ENCODE peak calls at places on chromosomes 6 and 20, in eight cellular contexts. F is H1, H is ovary, Q is tibial nerve, S is breast epithelium, B is heart left ventricle, Y is sigmoid colon, E is right lobe of liver. U is an unnamed sample.

GRCh38 chr6:27242589-27243265 is 4.8 kb upstream of the PRSS16 start:
- DNase-seq in S (no peak), Y (no peak), Q (no peak), H (no peak), B (no peak), F (no peak), E (no peak), U (no peak)

GRCh38 chr20:34042286-34042685 is 48.6 kb downstream of the RALY start:
- DNase-seq in Y (no peak), H (no peak), E (no peak), Q (no peak), F (no peak), B (no peak), S (no peak), U (no peak)

GRCh38 chr6:144265390-144265789 is 19.7 kb upstream of the UTRN start:
- DNase-seq in E (no peak), S (no peak), F (no peak), H (no peak), B (no peak), Q (no peak), Y (no peak), U (no peak)

GRCh38 chr6:54029187-54029586 is 82.1 kb upstream of the MLIP start:
- DNase-seq in S (no peak), B (no peak), Q (no peak), F (no peak), E (no peak), Y (no peak), H (no peak), U (no peak)

GRCh38 chr20:15673206-15673605 is 900.0 kb downstream of the KIF16B start:
- DNase-seq in Q (no peak), B (no peak), F (no peak), Y (no peak), H (no peak), E (no peak), S (no peak), U (no peak)

GRCh38 chr6:48307583-48307982 is 196.6 kb upstream of the PTCHD4 start:
- DNase-seq in Y (no peak), S (no peak), F (no peak), H (no peak), E (no peak), B (no peak), Q (no peak), U (no peak)

GRCh38 chr6:42898891-42899361 is 16.9 kb upstream of the PTCRA start:
- DNase-seq in Y (peak; percentile 85), F (no peak), H (peak; percentile 58), E (peak; percentile 71), B (no peak), Q (peak; percentile 49), S (no peak), U (peak; percentile 79)

GRCh38 chr20:38617011-38617829 is 15.6 kb downstream of the ARHGAP40 start:
- DNase-seq in S (no peak), E (no peak), B (no peak), Y (no peak), Q (no peak), H (no peak), F (no peak), U (no peak)

GRCh38 chr6:122995930-122996796 is at the start of gene CLVS2:
- DNase-seq in H (no peak), B (peak; percentile 63), F (peak; percentile 33), E (no peak), S (no peak), Y (peak; percentile 64), Q (no peak), U (peak; percentile 22)

GRCh38 chr6:33901822-33902816 is 98.3 kb upstream of the MLN start:
- DNase-seq in B (no peak), Y (no peak), F (no peak), H (no peak), Q (no peak), E (no peak), S (no peak), U (no peak)

GRCh38 chr6:33903579-33903978 is 99.8 kb upstream of the MLN start:
- DNase-seq in E (no peak), Q (no peak), B (no peak), F (no peak), S (no peak), H (no peak), Y (no peak), U (no peak)

GRCh38 chr6:33905081-33905609 is 101.3 kb upstream of the MLN start:
- DNase-seq in Y (no peak), E (no peak), B (no peak), H (no peak), F (no peak), Q (no peak), S (no peak), U (no peak)

GRCh38 chr6:33906413-33906812 is 102.6 kb upstream of the MLN start:
- DNase-seq in E (peak; percentile 91), B (no peak), Q (no peak), H (no peak), Y (no peak), F (no peak), S (peak; percentile 52), U (no peak)

GRCh38 chr6:33904050-33904827 is 100.4 kb upstream of the MLN start:
- DNase-seq in Q (no peak), B (no peak), Y (no peak), E (no peak), F (no peak), H (no peak), S (peak; percentile 19), U (peak; percentile 35)
- TF ChIP-seq POLR2A in Q (no peak), B (no peak), Y (no peak), E (no peak), F (no peak), H (no peak), S (no peak), U (no peak)

DNA sequence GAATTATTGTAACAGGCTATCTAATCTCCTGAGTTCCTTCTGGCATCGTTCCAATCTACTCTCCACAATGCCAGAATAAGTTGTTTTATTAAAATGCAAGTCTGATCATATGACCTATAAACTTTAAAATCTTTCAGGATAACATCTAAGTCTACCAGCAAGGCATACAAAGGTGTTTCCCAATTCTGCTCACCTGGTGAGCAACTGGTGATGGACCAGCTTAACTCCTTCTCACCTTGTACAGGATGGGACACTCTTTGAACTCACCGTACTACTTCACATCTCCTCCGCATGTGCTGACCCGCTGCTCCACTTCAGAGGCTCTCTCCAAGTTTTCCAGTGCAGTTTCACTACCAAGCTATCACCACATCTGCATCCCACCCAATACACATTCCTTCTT is 7.8 kb downstream of the CD164 start:
- DNase-seq in B (no peak), H (no peak), Y (no peak), S (no peak), F (no peak), Q (no peak), E (no peak), U (no peak)
- TF ChIP-seq POLR2A in B (no peak), H (no peak), Y (no peak), S (no peak), F (no peak), Q (no peak), E (no peak), U (no peak)

GRCh38 chr20:25058051-25058796 is at the start of gene ACSS1:
- DNase-seq in F (no peak), E (peak; percentile 69), H (peak; percentile 62), B (peak; percentile 87), Q (peak; percentile 43), Y (peak; percentile 88), S (peak; percentile 33), U (peak; percentile 76)

GRCh38 chr20:25055711-25056492 is 2.0 kb downstream of the ACSS1 start:
- DNase-seq in S (no peak), B (no peak), E (no peak), Q (no peak), Y (peak; percentile 63), H (peak; percentile 57), F (no peak), U (peak; percentile 57)

GRCh38 chr20:25058797-25059486 is 1.0 kb upstream of the ACSS1 start:
- DNase-seq in F (no peak), Y (peak; percentile 81), E (no peak), H (no peak), S (no peak), Q (no peak), B (peak; percentile 65), U (peak; percentile 30)

GRCh38 chr20:25056601-25057233 is 1.2 kb downstream of the ACSS1 start:
- DNase-seq in Y (peak; percentile 71), F (no peak), Q (no peak), H (no peak), B (peak; percentile 80), E (no peak), S (no peak), U (no peak)

GRCh38 chr20:25057234-25058050 is 497 bp downstream of the ACSS1 start:
- DNase-seq in F (no peak), B (peak; percentile 90), H (peak; percentile 58), S (no peak), Q (peak; percentile 52), Y (peak; percentile 90), E (peak; percentile 84), U (peak; percentile 80)
- TF ChIP-seq POLR2A in F (no peak), B (no peak), H (peak; percentile 34), S (peak; percentile 16), Q (peak; percentile 39), Y (peak; percentile 36), E (peak; percentile 39), U (peak; percentile 46)

GRCh38 chr6:33203443-33204164 is 851 bp upstream of the HSD17B8 start:
- DNase-seq in H (no peak), Q (no peak), Y (no peak), E (peak; percentile 29), F (no peak), B (no peak), S (no peak), U (no peak)

GRCh38 chr6:33206027-33206863 is 1.8 kb downstream of the HSD17B8 start:
- DNase-seq in S (no peak), Q (no peak), Y (no peak), E (peak; percentile 10), B (no peak), F (no peak), H (no peak), U (no peak)

GRCh38 chr6:33205172-33206026 is 944 bp downstream of the HSD17B8 start:
- DNase-seq in E (peak; percentile 35), B (no peak), H (no peak), S (no peak), F (no peak), Y (peak; percentile 58), Q (no peak), U (no peak)

GRCh38 chr6:33204165-33204414 is 365 bp upstream of the HSD17B8 start:
- DNase-seq in Q (no peak), H (no peak), F (no peak), E (peak; percentile 36), S (no peak), Y (no peak), B (no peak), U (no peak)

DNA sequence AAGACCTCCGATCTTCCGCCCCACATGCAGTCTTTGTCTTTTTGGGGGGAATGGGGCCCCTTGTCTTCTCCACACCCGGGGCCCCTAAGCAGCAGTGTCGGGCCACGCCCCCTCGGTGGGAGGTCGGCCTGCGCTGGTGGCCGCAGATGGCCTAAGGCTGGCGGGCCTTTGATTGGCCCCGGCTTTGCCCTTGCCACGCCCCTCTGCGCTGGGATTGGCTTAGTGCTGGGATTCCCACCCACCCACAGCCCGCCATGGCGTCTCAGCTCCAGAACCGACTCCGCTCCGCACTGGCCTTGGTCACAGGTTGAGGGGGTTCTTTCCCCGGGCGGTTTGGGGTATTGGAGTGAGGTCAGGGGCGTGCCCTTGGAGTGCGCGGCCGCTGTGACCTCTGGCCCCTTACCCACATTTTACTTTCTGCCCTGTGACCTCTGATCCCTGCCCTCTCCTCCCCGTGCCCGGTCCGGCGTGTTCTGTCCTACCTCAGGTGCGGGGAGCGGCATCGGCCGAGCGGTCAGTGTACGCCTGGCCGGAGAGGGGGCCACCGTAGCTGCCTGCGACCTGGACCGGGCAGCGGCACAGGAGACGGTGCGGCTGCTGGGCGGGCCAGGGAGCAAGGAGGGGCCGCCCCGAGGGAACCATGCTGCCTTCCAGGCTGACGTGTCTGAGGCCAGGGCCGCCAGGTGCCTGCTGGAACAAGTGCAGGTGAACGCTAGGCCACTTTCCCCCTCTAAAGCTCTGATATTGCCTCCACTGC is at the start of gene HSD17B8:
- DNase-seq in S (peak; percentile 93), H (peak; percentile 91), Q (peak; percentile 94), Y (peak; percentile 97), B (peak; percentile 96), E (peak; percentile 97), F (peak; percentile 72), U (peak; percentile 96)
- TF ChIP-seq POLR2A in S (no peak), H (no peak), Q (peak; percentile 40), Y (peak; percentile 45), B (no peak), E (peak; percentile 67), F (peak; percentile 48), U (peak; percentile 85)

U was measured in body of pancreas.